ENCODE peak calls at places on chromosomes 6 and 20, in eight cellular contexts. One of them, this sample, is unnamed. For H3K4me1, the result is how much of the 10 kb centered on the place peaks cover.

GRCh38 chr6:98839788-98840361 is 5.5 kb downstream of the POU3F2 start:
- DNase-seq in CD8-positive, alpha-beta T cell: no peak
- DNase-seq in tibial nerve: no peak
- DNase-seq in body of pancreas: no peak
- DNase-seq in fibroblast of lung: peak
- DNase-seq in tibial artery: no peak
- DNase-seq in heart right ventricle: no peak
- DNase-seq in right atrium auricular region: no peak
- DNase-seq in this sample: no peak

GRCh38 chr6:163457637-163458561 is 43.4 kb downstream of the QKI start:
- DNase-seq in CD8-positive, alpha-beta T cell: no peak
- DNase-seq in tibial nerve: no peak
- DNase-seq in body of pancreas: peak
- DNase-seq in fibroblast of lung: peak
- DNase-seq in tibial artery: peak
- DNase-seq in heart right ventricle: no peak
- DNase-seq in right atrium auricular region: no peak
- DNase-seq in this sample: no peak

GRCh38 chr6:143164565-143165105 is 103.9 kb downstream of the AIG1 start:
- DNase-seq in CD8-positive, alpha-beta T cell: no peak
- DNase-seq in tibial nerve: no peak
- DNase-seq in body of pancreas: no peak
- DNase-seq in fibroblast of lung: peak
- DNase-seq in tibial artery: no peak
- DNase-seq in heart right ventricle: no peak
- DNase-seq in right atrium auricular region: no peak
- DNase-seq in this sample: no peak

GRCh38 chr20:12808006-12808567 is 200.7 kb upstream of the SPTLC3 start:
- DNase-seq in CD8-positive, alpha-beta T cell: no peak
- DNase-seq in tibial nerve: no peak
- DNase-seq in body of pancreas: no peak
- DNase-seq in fibroblast of lung: no peak
- DNase-seq in tibial artery: no peak
- DNase-seq in heart right ventricle: no peak
- DNase-seq in right atrium auricular region: no peak
- DNase-seq in this sample: no peak

GRCh38 chr20:41671143-41671542 is 53.0 kb upstream of the CHD6 start:
- DNase-seq in CD8-positive, alpha-beta T cell: no peak
- DNase-seq in tibial nerve: no peak
- DNase-seq in body of pancreas: no peak
- DNase-seq in fibroblast of lung: no peak
- DNase-seq in tibial artery: no peak
- DNase-seq in heart right ventricle: no peak
- DNase-seq in right atrium auricular region: no peak
- DNase-seq in this sample: no peak

GRCh38 chr6:158839796-158840195 is 20.6 kb upstream of the EZR start:
- DNase-seq in CD8-positive, alpha-beta T cell: no peak
- DNase-seq in tibial nerve: no peak
- DNase-seq in body of pancreas: no peak
- DNase-seq in fibroblast of lung: no peak
- DNase-seq in tibial artery: no peak
- DNase-seq in heart right ventricle: no peak
- DNase-seq in right atrium auricular region: no peak
- DNase-seq in this sample: no peak

GRCh38 chr6:3751019-3751729 is at the start of gene PXDC1:
- DNase-seq in CD8-positive, alpha-beta T cell: no peak
- DNase-seq in tibial nerve: no peak
- DNase-seq in body of pancreas: peak
- DNase-seq in fibroblast of lung: no peak
- DNase-seq in tibial artery: no peak
- DNase-seq in heart right ventricle: no peak
- DNase-seq in right atrium auricular region: no peak
- DNase-seq in this sample: no peak

GRCh38 chr6:141202641-141203040 is 930.1 kb upstream of the GJE1 start:
- DNase-seq in CD8-positive, alpha-beta T cell: no peak
- DNase-seq in tibial nerve: no peak
- DNase-seq in body of pancreas: no peak
- DNase-seq in fibroblast of lung: no peak
- DNase-seq in tibial artery: no peak
- DNase-seq in heart right ventricle: no peak
- DNase-seq in right atrium auricular region: no peak
- DNase-seq in this sample: no peak

GRCh38 chr6:111810321-111811235 is 62.7 kb downstream of the FYN start:
- DNase-seq in CD8-positive, alpha-beta T cell: no peak
- DNase-seq in tibial nerve: no peak
- DNase-seq in body of pancreas: no peak
- DNase-seq in fibroblast of lung: peak
- DNase-seq in tibial artery: no peak
- DNase-seq in heart right ventricle: no peak
- DNase-seq in right atrium auricular region: no peak
- DNase-seq in this sample: no peak

GRCh38 chr6:52538921-52539354 is 37.9 kb downstream of the TRAM2 start:
- DNase-seq in CD8-positive, alpha-beta T cell: no peak
- DNase-seq in tibial nerve: no peak
- DNase-seq in body of pancreas: no peak
- DNase-seq in fibroblast of lung: peak
- DNase-seq in tibial artery: no peak
- DNase-seq in heart right ventricle: no peak
- DNase-seq in right atrium auricular region: no peak
- DNase-seq in this sample: no peak
- H3K4me1 ChIP-seq in CD8-positive, alpha-beta T cell: under half
- H3K4me1 ChIP-seq in tibial nerve: under half
- H3K4me1 ChIP-seq in body of pancreas: under half
- H3K4me1 ChIP-seq in fibroblast of lung: half or more
- H3K4me1 ChIP-seq in tibial artery: under half
- H3K4me1 ChIP-seq in heart right ventricle: half or more
- H3K4me1 ChIP-seq in right atrium auricular region: under half
- H3K4me1 ChIP-seq in this sample: under half

DNA sequence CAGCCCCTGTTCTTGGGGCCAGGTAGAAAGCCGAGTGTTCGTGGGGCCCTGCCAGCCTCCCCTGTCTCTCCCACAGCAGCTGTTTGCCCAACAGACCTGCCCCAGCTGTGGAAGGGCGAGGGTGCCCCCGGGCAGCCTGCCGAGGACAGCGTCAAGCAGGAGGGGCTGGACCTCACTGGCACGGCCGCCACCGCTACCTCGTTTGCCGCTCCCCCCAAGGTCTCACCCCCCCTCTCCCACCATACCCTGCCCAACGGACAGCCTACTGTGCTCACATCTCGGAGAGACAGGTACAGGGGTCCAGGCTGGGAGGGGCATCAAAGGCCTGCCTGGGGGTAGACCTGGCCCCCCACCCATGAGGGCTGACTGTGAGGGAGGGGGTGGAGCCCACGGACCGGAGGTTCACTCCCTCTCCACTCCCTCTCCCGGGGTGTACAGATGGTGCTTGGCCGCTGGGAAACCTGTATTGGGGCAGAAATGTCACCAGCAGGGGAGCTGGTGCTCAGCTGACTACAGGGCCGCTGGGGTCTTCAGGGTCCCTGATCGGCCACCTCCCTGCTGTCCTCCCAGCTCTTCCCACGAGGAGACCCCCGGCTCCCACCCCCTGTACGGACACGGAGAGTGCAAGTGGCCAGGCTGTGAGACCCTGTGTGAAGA is 41.2 kb downstream of the FOXP4 start:
- DNase-seq in CD8-positive, alpha-beta T cell: no peak
- DNase-seq in tibial nerve: no peak
- DNase-seq in body of pancreas: peak
- DNase-seq in fibroblast of lung: no peak
- DNase-seq in tibial artery: no peak
- DNase-seq in heart right ventricle: no peak
- DNase-seq in right atrium auricular region: no peak
- DNase-seq in this sample: no peak
- TF ChIP-seq CTCF in CD8-positive, alpha-beta T cell: no peak
- TF ChIP-seq CTCF in tibial nerve: no peak
- TF ChIP-seq CTCF in body of pancreas: no peak
- TF ChIP-seq CTCF in fibroblast of lung: no peak
- TF ChIP-seq CTCF in tibial artery: no peak
- TF ChIP-seq CTCF in heart right ventricle: no peak
- TF ChIP-seq CTCF in right atrium auricular region: no peak
- TF ChIP-seq CTCF in this sample: no peak

DNA sequence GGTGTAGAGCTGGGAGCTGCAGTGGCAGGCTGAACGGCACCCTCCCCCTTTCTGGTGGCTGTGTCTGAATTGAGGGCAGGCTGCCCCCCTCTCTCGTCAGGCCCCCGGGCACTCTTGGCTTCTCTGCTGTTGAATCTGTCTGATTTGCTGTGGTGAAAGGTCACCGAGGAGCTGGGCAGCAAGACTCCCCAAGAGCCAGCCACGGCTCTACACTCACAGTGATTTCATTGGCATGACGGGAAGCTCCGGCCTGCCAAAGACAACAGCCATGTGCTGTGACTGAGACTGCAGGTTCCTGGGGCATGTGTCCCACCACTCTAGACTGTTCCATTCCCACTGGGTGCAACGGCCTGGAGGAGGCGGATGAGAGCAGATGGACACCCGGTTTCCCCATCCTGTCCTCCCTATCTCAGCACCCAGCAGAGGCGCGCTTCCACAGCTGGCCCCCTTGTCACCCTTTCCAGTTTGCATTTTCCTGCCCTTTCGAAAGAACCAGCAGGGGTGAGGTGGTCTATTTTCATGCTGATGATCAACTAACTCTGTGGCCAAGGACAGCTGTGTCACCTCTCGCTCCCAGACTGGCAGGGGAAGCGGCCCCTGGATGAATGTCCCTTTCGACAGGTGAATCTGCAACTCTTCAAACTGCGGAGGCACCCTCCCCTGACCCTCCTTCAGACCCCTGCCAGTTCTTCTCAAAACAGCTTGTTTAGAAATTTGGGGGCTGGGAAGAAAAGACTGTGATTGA is 2.2 kb downstream of the APCDD1L start:
- DNase-seq in CD8-positive, alpha-beta T cell: no peak
- DNase-seq in tibial nerve: no peak
- DNase-seq in body of pancreas: no peak
- DNase-seq in fibroblast of lung: peak
- DNase-seq in tibial artery: peak
- DNase-seq in heart right ventricle: no peak
- DNase-seq in right atrium auricular region: no peak
- DNase-seq in this sample: no peak
- H3K4me1 ChIP-seq in CD8-positive, alpha-beta T cell: under half
- H3K4me1 ChIP-seq in tibial nerve: under half
- H3K4me1 ChIP-seq in body of pancreas: under half
- H3K4me1 ChIP-seq in fibroblast of lung: under half
- H3K4me1 ChIP-seq in tibial artery: under half
- H3K4me1 ChIP-seq in heart right ventricle: under half
- H3K4me1 ChIP-seq in right atrium auricular region: under half
- H3K4me1 ChIP-seq in this sample: under half

GRCh38 chr6:15121443-15121842 is 124.4 kb upstream of the JARID2 start:
- DNase-seq in CD8-positive, alpha-beta T cell: no peak
- DNase-seq in tibial nerve: no peak
- DNase-seq in body of pancreas: no peak
- DNase-seq in fibroblast of lung: no peak
- DNase-seq in tibial artery: no peak
- DNase-seq in heart right ventricle: no peak
- DNase-seq in right atrium auricular region: no peak
- DNase-seq in this sample: no peak

GRCh38 chr6:15116889-15117288 is 129.0 kb upstream of the JARID2 start:
- DNase-seq in CD8-positive, alpha-beta T cell: no peak
- DNase-seq in tibial nerve: no peak
- DNase-seq in body of pancreas: no peak
- DNase-seq in fibroblast of lung: no peak
- DNase-seq in tibial artery: no peak
- DNase-seq in heart right ventricle: no peak
- DNase-seq in right atrium auricular region: no peak
- DNase-seq in this sample: no peak

GRCh38 chr6:15121977-15122550 is 123.8 kb upstream of the JARID2 start:
- DNase-seq in CD8-positive, alpha-beta T cell: no peak
- DNase-seq in tibial nerve: no peak
- DNase-seq in body of pancreas: no peak
- DNase-seq in fibroblast of lung: no peak
- DNase-seq in tibial artery: no peak
- DNase-seq in heart right ventricle: no peak
- DNase-seq in right atrium auricular region: no peak
- DNase-seq in this sample: no peak
- TF ChIP-seq CTCF in CD8-positive, alpha-beta T cell: no peak
- TF ChIP-seq CTCF in tibial nerve: no peak
- TF ChIP-seq CTCF in body of pancreas: no peak
- TF ChIP-seq CTCF in fibroblast of lung: no peak
- TF ChIP-seq CTCF in tibial artery: no peak
- TF ChIP-seq CTCF in heart right ventricle: no peak
- TF ChIP-seq CTCF in right atrium auricular region: no peak
- TF ChIP-seq CTCF in this sample: no peak

DNA sequence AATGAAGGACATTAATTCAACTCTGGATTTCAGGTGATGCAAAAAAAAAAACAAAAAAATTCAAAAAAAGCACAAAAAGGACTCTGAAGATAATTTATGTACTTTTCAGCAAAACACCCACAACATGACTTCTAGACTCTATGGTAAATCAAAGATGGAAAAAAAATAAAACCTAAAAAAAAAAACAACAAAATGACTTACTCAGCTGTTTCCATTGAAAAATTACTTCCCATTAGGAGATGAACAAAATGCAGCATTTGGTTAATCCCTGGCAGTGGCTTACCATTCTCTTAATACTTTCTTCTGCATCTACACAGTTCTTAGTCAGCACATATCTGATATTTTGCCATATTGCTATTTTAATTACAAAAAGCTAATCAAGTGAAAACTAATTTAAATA is 572.6 kb downstream of the PRKN start:
- DNase-seq in CD8-positive, alpha-beta T cell: no peak
- DNase-seq in tibial nerve: no peak
- DNase-seq in body of pancreas: no peak
- DNase-seq in fibroblast of lung: no peak
- DNase-seq in tibial artery: no peak
- DNase-seq in heart right ventricle: no peak
- DNase-seq in right atrium auricular region: no peak
- DNase-seq in this sample: no peak
- H3K4me1 ChIP-seq in CD8-positive, alpha-beta T cell: under half
- H3K4me1 ChIP-seq in tibial nerve: under half
- H3K4me1 ChIP-seq in body of pancreas: under half
- H3K4me1 ChIP-seq in fibroblast of lung: under half
- H3K4me1 ChIP-seq in tibial artery: under half
- H3K4me1 ChIP-seq in heart right ventricle: under half
- H3K4me1 ChIP-seq in right atrium auricular region: under half
- H3K4me1 ChIP-seq in this sample: under half

GRCh38 chr6:8530775-8531435 is 95.6 kb upstream of the SLC35B3 start:
- DNase-seq in CD8-positive, alpha-beta T cell: no peak
- DNase-seq in tibial nerve: no peak
- DNase-seq in body of pancreas: no peak
- DNase-seq in fibroblast of lung: no peak
- DNase-seq in tibial artery: no peak
- DNase-seq in heart right ventricle: no peak
- DNase-seq in right atrium auricular region: no peak
- DNase-seq in this sample: no peak
- TF ChIP-seq CTCF in CD8-positive, alpha-beta T cell: no peak
- TF ChIP-seq CTCF in tibial nerve: no peak
- TF ChIP-seq CTCF in body of pancreas: no peak
- TF ChIP-seq CTCF in fibroblast of lung: no peak
- TF ChIP-seq CTCF in tibial artery: no peak
- TF ChIP-seq CTCF in heart right ventricle: no peak
- TF ChIP-seq CTCF in right atrium auricular region: no peak
- TF ChIP-seq CTCF in this sample: no peak

DNA sequence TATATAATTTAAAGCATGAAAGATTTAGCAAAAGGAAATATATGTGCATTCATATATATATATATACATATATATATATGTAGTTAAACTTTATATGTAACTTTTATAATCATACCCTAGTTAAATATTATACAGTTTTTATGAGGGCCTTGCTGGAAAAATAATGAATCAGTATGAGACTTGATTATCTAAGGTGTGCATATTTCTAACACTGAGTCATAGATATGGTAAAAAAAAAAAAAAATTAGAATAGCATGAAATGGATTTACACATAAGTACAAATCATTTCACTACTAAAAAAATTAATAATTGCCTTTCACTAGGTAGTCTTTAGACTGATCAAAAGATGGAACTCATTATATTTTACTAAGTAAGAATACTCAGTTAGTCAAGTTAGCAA is 51.3 kb upstream of the DST start:
- DNase-seq in CD8-positive, alpha-beta T cell: no peak
- DNase-seq in tibial nerve: no peak
- DNase-seq in body of pancreas: no peak
- DNase-seq in fibroblast of lung: peak
- DNase-seq in tibial artery: no peak
- DNase-seq in heart right ventricle: no peak
- DNase-seq in right atrium auricular region: no peak
- DNase-seq in this sample: no peak
- H3K4me1 ChIP-seq in CD8-positive, alpha-beta T cell: under half
- H3K4me1 ChIP-seq in tibial nerve: under half
- H3K4me1 ChIP-seq in body of pancreas: under half
- H3K4me1 ChIP-seq in fibroblast of lung: under half
- H3K4me1 ChIP-seq in tibial artery: under half
- H3K4me1 ChIP-seq in heart right ventricle: under half
- H3K4me1 ChIP-seq in right atrium auricular region: under half
- H3K4me1 ChIP-seq in this sample: under half